ENCODE peak calls at places on chromosomes 5 and 9, in eight cellular contexts. N, I, H, Z, E, B, Q and R are unnamed samples.

GRCh38 chr5:120599576-120599975 is 135.5 kb downstream of the PRR16 start:
- DNase-seq in E (no peak), I (no peak), Q (no peak), H (no peak), B (no peak), N (no peak), Z (peak), R (peak)

GRCh38 chr5:14038341-14038959 is 94.0 kb upstream of the DNAH5 start:
- DNase-seq in Q (no peak), N (no peak), H (no peak), I (no peak), B (no peak), Z (no peak), E (no peak), R (peak)

GRCh38 chr5:142674438-142675210 is 11.3 kb downstream of the FGF1 start:
- DNase-seq in N (peak), H (no peak), E (no peak), I (no peak), Q (no peak), Z (peak), B (no peak), R (peak)

GRCh38 chr5:142611154-142611553 is 74.7 kb downstream of the FGF1 start:
- DNase-seq in Q (peak), E (peak), B (peak), H (peak), Z (peak), N (peak), I (peak), R (peak)

GRCh38 chr5:66958126-66958983 is 238.2 kb downstream of the CD180 start:
- DNase-seq in H (no peak), Z (peak), I (no peak), Q (no peak), N (peak), E (peak), B (no peak), R (peak)

GRCh38 chr5:14325369-14325768 is 182.2 kb downstream of the TRIO start:
- DNase-seq in H (no peak), Z (no peak), E (no peak), I (no peak), Q (no peak), N (no peak), B (no peak), R (no peak)

GRCh38 chr5:119583684-119584083 is 45.7 kb upstream of the FAM170A start:
- DNase-seq in I (no peak), E (no peak), Z (no peak), H (no peak), Q (no peak), N (no peak), B (no peak), R (peak)

GRCh38 chr5:43210570-43210969 is 18.5 kb downstream of the NIM1K start:
- DNase-seq in Z (no peak), E (no peak), B (no peak), Q (no peak), I (no peak), H (no peak), N (no peak), R (no peak)

GRCh38 chr5:65329266-65329665 is 152.5 kb downstream of the ADAMTS6 start:
- DNase-seq in N (no peak), Q (no peak), H (no peak), I (no peak), Z (no peak), B (no peak), E (no peak), R (no peak)

GRCh38 chr5:8538813-8539212 is 669.9 kb downstream of the MTRR start:
- DNase-seq in H (no peak), E (no peak), B (no peak), Q (no peak), I (no peak), N (no peak), Z (no peak), R (no peak)

GRCh38 chr9:489198-490197 is 274.8 kb downstream of the DOCK8 start:
- DNase-seq in I (no peak), Z (no peak), H (no peak), Q (peak), N (no peak), E (no peak), B (no peak), R (no peak)

GRCh38 chr5:82183828-82184227 is 94.3 kb downstream of the RPS23 start:
- DNase-seq in H (no peak), E (no peak), N (no peak), B (no peak), Q (peak), I (no peak), Z (no peak), R (peak)

GRCh38 chr5:7742241-7742656 is 108.7 kb downstream of the CFAP90 start:
- DNase-seq in Q (no peak), E (no peak), N (no peak), B (no peak), I (no peak), H (no peak), Z (no peak), R (peak)

GRCh38 chr5:127313847-127314473 is 23.4 kb downstream of the MEGF10 start:
- DNase-seq in I (peak), Z (peak), E (peak), H (peak), Q (no peak), B (peak), N (peak), R (peak)

GRCh38 chr9:8270235-8270634 is 470.7 kb upstream of the DMAC1 start:
- DNase-seq in Q (no peak), H (no peak), N (no peak), E (no peak), B (no peak), I (no peak), Z (no peak), R (no peak)

GRCh38 chr5:9370256-9370655 is 175.6 kb downstream of the SEMA5A start:
- DNase-seq in I (no peak), E (no peak), N (no peak), Q (no peak), H (no peak), B (no peak), Z (no peak), R (peak)

GRCh38 chr5:159332800-159333563 is 2.7 kb upstream of the IL12B start:
- DNase-seq in B (no peak), I (no peak), Z (no peak), E (no peak), N (no peak), Q (no peak), H (no peak), R (no peak)

GRCh38 chr5:169527863-169528262 is 55.7 kb upstream of the SPDL1 start:
- DNase-seq in B (no peak), E (no peak), Q (no peak), H (no peak), I (no peak), N (no peak), Z (no peak), R (no peak)

GRCh38 chr9:107007981-107008380 is 145.0 kb downstream of the ZNF462 start:
- DNase-seq in E (peak), I (no peak), H (no peak), B (no peak), N (no peak), Z (no peak), Q (no peak), R (no peak)

GRCh38 chr5:170138273-170138672 is 32.6 kb downstream of the FOXI1 start:
- DNase-seq in N (no peak), I (no peak), E (no peak), B (no peak), Q (no peak), Z (no peak), H (no peak), R (no peak)

GRCh38 chr9:19445452-19445851 is 36.6 kb downstream of the ACER2 start:
- DNase-seq in H (no peak), N (peak), B (no peak), E (no peak), Q (no peak), I (no peak), Z (no peak), R (no peak)

GRCh38 chr5:146103594-146103993 is 1.8 kb downstream of the PLAC8L1 start:
- DNase-seq in H (no peak), Z (no peak), B (no peak), Q (no peak), N (no peak), I (no peak), E (no peak), R (peak)

GRCh38 chr9:69571032-69571431 is 101.1 kb downstream of the APBA1 start:
- DNase-seq in H (no peak), Q (no peak), E (no peak), I (no peak), N (no peak), Z (no peak), B (no peak), R (no peak)

GRCh38 chr5:33261305-33261704 is 179.5 kb upstream of the TARS1 start:
- DNase-seq in I (no peak), Z (no peak), Q (no peak), B (no peak), H (no peak), N (no peak), E (peak), R (no peak)

GRCh38 chr9:116368680-116369079 is 215.1 kb downstream of the PAPPA start:
- DNase-seq in I (peak), N (no peak), B (no peak), Z (no peak), H (no peak), E (no peak), Q (no peak), R (no peak)

GRCh38 chr5:156922207-156922792 is 40.7 kb downstream of the TIMD4 start:
- DNase-seq in Z (no peak), Q (no peak), N (no peak), I (no peak), H (no peak), B (no peak), E (no peak), R (no peak)

GRCh38 chr5:28726815-28727214 is 1688.4 kb upstream of the CDH9 start:
- DNase-seq in N (no peak), I (no peak), E (no peak), Z (no peak), H (no peak), B (no peak), Q (no peak), R (peak)

GRCh38 chr5:126746290-126746689 is 30.6 kb upstream of the LMNB1 start:
- DNase-seq in E (no peak), Z (no peak), Q (no peak), B (no peak), H (no peak), N (no peak), I (no peak), R (no peak)

GRCh38 chr5:154071799-154072781 is 33.3 kb downstream of the MFAP3 start:
- DNase-seq in E (peak), H (peak), B (peak), N (peak), I (peak), Z (peak), Q (peak), R (peak)

GRCh38 chr5:75992677-75993582 is 90.3 kb upstream of the SV2C start:
- DNase-seq in H (no peak), E (no peak), I (no peak), Q (no peak), N (no peak), Z (no peak), B (no peak), R (no peak)

DNA sequence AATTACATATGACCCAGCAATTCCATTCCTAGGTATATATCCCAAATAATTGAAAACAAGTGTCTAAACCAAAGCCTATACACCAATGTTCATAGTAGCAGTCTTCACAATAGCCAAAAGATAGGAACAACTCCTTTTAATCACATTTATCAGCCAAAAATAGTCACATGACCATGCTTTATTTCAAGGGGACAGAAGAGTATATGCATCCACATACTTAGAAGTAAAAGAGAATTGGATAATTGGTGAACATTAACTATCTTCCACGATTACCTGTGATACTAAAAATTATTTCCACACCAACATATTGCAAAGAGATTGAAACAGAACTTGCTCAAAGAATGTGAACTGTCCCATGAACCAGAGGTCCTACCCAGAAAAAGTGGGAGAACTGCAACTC is 51.8 kb upstream of the FOXE1 start:
- DNase-seq in H (no peak), N (no peak), B (no peak), E (no peak), Q (no peak), I (no peak), Z (no peak), R (no peak)
- H3K4me3 ChIP-seq in H (no peak), N (no peak), B (no peak), E (no peak), Q (no peak), I (no peak), Z (no peak), R (no peak)

GRCh38 chr9:95044731-95045508 is 272.6 kb downstream of the FANCC start:
- DNase-seq in H (no peak), B (peak), Q (peak), N (peak), I (peak), Z (no peak), E (no peak), R (peak)
- H3K4me3 ChIP-seq in H (no peak), B (no peak), Q (peak), N (peak), I (peak), Z (no peak), E (no peak), R (peak)

DNA sequence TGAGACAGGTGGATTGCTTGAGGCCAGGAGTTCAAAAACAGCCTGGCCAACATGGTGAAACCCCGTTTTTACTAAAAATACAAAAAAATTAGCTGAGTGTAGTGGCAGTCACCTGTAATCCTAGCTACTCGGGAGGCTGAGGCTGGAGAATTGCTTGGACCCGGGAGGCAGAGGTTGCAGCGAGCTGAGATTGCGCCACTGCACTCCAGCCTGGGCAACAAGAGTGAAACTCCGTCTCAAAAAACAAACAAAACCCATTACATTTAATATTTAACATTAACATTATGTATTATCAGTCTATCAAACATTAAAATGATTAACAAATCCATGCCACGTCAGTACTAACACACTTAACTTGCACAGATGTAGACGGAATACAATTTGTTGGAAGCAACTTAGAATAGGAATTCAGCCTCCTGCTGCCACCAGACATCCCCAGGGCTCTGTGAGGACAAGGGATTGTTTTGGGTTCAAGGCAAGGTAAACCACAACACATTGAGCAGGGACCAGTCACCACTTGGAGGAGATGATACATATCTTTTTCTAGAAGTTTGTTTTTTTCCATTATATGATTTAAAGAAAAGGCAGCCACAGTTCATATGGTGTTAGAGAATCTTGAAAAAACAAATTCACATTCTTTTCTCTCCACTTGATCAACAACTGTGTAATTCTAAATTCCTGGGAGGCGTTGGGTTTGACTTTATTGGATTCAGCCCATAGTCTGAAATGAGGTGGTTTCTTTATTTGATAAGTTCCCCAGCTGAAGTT is 104.1 kb upstream of the BASP1 start:
- DNase-seq in B (no peak), E (no peak), Z (no peak), Q (no peak), N (no peak), H (no peak), I (no peak), R (no peak)
- H3K4me3 ChIP-seq in B (no peak), E (no peak), Z (no peak), Q (no peak), N (no peak), H (no peak), I (no peak), R (no peak)

DNA sequence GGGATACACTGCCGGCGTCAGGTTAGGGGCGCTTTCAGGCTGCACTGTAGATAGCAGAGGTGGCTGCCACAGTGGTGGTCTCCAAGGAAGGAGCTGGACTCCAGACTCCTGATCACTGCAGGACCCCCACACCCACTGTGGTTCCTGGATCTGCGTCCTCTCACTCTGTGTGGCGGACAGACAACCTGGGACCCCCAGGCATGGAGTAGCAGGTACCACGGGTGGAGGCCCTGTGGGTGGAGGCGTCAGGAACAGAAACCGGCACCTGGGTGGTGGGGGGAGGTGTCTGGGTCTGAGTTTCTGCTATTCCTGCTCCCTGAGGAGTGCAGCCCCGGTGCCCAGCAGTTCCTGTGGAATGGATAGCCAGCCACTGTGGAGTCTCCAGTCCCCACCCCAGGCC is 75.1 kb upstream of the PCAT7 start:
- DNase-seq in Q (no peak), E (no peak), H (peak), B (no peak), N (no peak), Z (no peak), I (no peak), R (no peak)
- H3K4me3 ChIP-seq in Q (no peak), E (no peak), H (no peak), B (no peak), N (no peak), Z (no peak), I (no peak), R (no peak)

GRCh38 chr9:94655739-94656138 is 16.4 kb upstream of the FBP1 start:
- DNase-seq in Q (no peak), B (no peak), H (no peak), E (no peak), I (no peak), Z (no peak), N (no peak), R (no peak)
- H3K4me3 ChIP-seq in Q (no peak), B (no peak), H (no peak), E (no peak), I (peak), Z (no peak), N (no peak), R (no peak)